ENCODE peak calls at places on chromosome 21, in ten cellular contexts. One of them, this sample, is unnamed.

GRCh38 chr21:33884361-33885157 is 31.0 kb downstream of the ATP5PO start:
- DNase-seq in lower leg skin: no peak
- DNase-seq in HepG2: no peak
- DNase-seq in ovary: no peak
- DNase-seq in right lobe of liver: no peak
- DNase-seq in stomach: no peak
- DNase-seq in NB4: no peak
- DNase-seq in heart left ventricle: no peak
- DNase-seq in GM12892: no peak
- DNase-seq in thyroid gland: no peak
- DNase-seq in this sample: no peak

GRCh38 chr21:41506526-41507520 is 1.1 kb downstream of the TMPRSS2 start:
- DNase-seq in lower leg skin: no peak
- DNase-seq in HepG2: no peak
- DNase-seq in ovary: no peak
- DNase-seq in right lobe of liver: peak
- DNase-seq in stomach: peak
- DNase-seq in NB4: no peak
- DNase-seq in heart left ventricle: no peak
- DNase-seq in GM12892: no peak
- DNase-seq in thyroid gland: peak
- DNase-seq in this sample: no peak

GRCh38 chr21:20882462-20883415 is 115.5 kb upstream of the NCAM2 start:
- DNase-seq in lower leg skin: no peak
- DNase-seq in HepG2: no peak
- DNase-seq in ovary: no peak
- DNase-seq in right lobe of liver: no peak
- DNase-seq in stomach: peak
- DNase-seq in NB4: peak
- DNase-seq in heart left ventricle: no peak
- DNase-seq in GM12892: no peak
- DNase-seq in thyroid gland: peak
- DNase-seq in this sample: no peak

GRCh38 chr21:42684109-42684916 is 30.9 kb downstream of the PDE9A start:
- DNase-seq in lower leg skin: no peak
- DNase-seq in HepG2: no peak
- DNase-seq in ovary: no peak
- DNase-seq in right lobe of liver: no peak
- DNase-seq in stomach: no peak
- DNase-seq in NB4: peak
- DNase-seq in heart left ventricle: no peak
- DNase-seq in GM12892: no peak
- DNase-seq in thyroid gland: no peak
- DNase-seq in this sample: no peak

GRCh38 chr21:16250282-16250681 is 520.5 kb downstream of the USP25 start:
- DNase-seq in lower leg skin: no peak
- DNase-seq in HepG2: no peak
- DNase-seq in ovary: no peak
- DNase-seq in right lobe of liver: no peak
- DNase-seq in stomach: no peak
- DNase-seq in NB4: no peak
- DNase-seq in heart left ventricle: no peak
- DNase-seq in GM12892: no peak
- DNase-seq in thyroid gland: peak
- DNase-seq in this sample: no peak

GRCh38 chr21:16841917-16842316 is 670.9 kb upstream of the CXADR start:
- DNase-seq in lower leg skin: no peak
- DNase-seq in HepG2: no peak
- DNase-seq in ovary: no peak
- DNase-seq in right lobe of liver: no peak
- DNase-seq in stomach: no peak
- DNase-seq in NB4: no peak
- DNase-seq in heart left ventricle: no peak
- DNase-seq in GM12892: no peak
- DNase-seq in thyroid gland: no peak
- DNase-seq in this sample: no peak

GRCh38 chr21:42231761-42232160 is 12.8 kb downstream of the ABCG1 start:
- DNase-seq in lower leg skin: no peak
- DNase-seq in HepG2: no peak
- DNase-seq in ovary: no peak
- DNase-seq in right lobe of liver: no peak
- DNase-seq in stomach: no peak
- DNase-seq in NB4: no peak
- DNase-seq in heart left ventricle: no peak
- DNase-seq in GM12892: no peak
- DNase-seq in thyroid gland: no peak
- DNase-seq in this sample: no peak

GRCh38 chr21:42974832-42975820 is 764 bp downstream of the PKNOX1 start:
- DNase-seq in lower leg skin: peak
- DNase-seq in HepG2: peak
- DNase-seq in ovary: peak
- DNase-seq in right lobe of liver: peak
- DNase-seq in stomach: peak
- DNase-seq in NB4: peak
- DNase-seq in heart left ventricle: peak
- DNase-seq in GM12892: peak
- DNase-seq in thyroid gland: peak
- DNase-seq in this sample: no peak

GRCh38 chr21:26801524-26801923 is 43.7 kb downstream of the ADAMTS1 start:
- DNase-seq in lower leg skin: no peak
- DNase-seq in HepG2: no peak
- DNase-seq in ovary: no peak
- DNase-seq in right lobe of liver: no peak
- DNase-seq in stomach: no peak
- DNase-seq in NB4: no peak
- DNase-seq in heart left ventricle: no peak
- DNase-seq in GM12892: no peak
- DNase-seq in thyroid gland: no peak
- DNase-seq in this sample: no peak

GRCh38 chr21:23968722-23969647 is 1638.3 kb downstream of the MRPL39 start:
- DNase-seq in lower leg skin: no peak
- DNase-seq in HepG2: no peak
- DNase-seq in ovary: no peak
- DNase-seq in right lobe of liver: peak
- DNase-seq in stomach: peak
- DNase-seq in NB4: peak
- DNase-seq in heart left ventricle: no peak
- DNase-seq in GM12892: no peak
- DNase-seq in thyroid gland: no peak
- DNase-seq in this sample: no peak

GRCh38 chr21:37557261-37557950 is 190.8 kb downstream of the DYRK1A start:
- DNase-seq in lower leg skin: no peak
- DNase-seq in HepG2: peak
- DNase-seq in ovary: no peak
- DNase-seq in right lobe of liver: no peak
- DNase-seq in stomach: no peak
- DNase-seq in NB4: no peak
- DNase-seq in heart left ventricle: no peak
- DNase-seq in GM12892: peak
- DNase-seq in thyroid gland: peak
- DNase-seq in this sample: no peak

GRCh38 chr21:31225713-31226112 is 118.3 kb downstream of the TIAM1 start:
- DNase-seq in lower leg skin: no peak
- DNase-seq in HepG2: no peak
- DNase-seq in ovary: no peak
- DNase-seq in right lobe of liver: no peak
- DNase-seq in stomach: no peak
- DNase-seq in NB4: no peak
- DNase-seq in heart left ventricle: no peak
- DNase-seq in GM12892: no peak
- DNase-seq in thyroid gland: no peak
- DNase-seq in this sample: no peak

GRCh38 chr21:35368326-35368725 is 319.2 kb upstream of the RUNX1 start:
- DNase-seq in lower leg skin: no peak
- DNase-seq in HepG2: no peak
- DNase-seq in ovary: no peak
- DNase-seq in right lobe of liver: no peak
- DNase-seq in stomach: no peak
- DNase-seq in NB4: no peak
- DNase-seq in heart left ventricle: no peak
- DNase-seq in GM12892: no peak
- DNase-seq in thyroid gland: no peak
- DNase-seq in this sample: no peak
- TF ChIP-seq POLR2A in lower leg skin: no peak
- TF ChIP-seq POLR2A in HepG2: no peak
- TF ChIP-seq POLR2A in ovary: no peak
- TF ChIP-seq POLR2A in right lobe of liver: no peak
- TF ChIP-seq POLR2A in stomach: no peak
- TF ChIP-seq POLR2A in NB4: no peak
- TF ChIP-seq POLR2A in heart left ventricle: no peak
- TF ChIP-seq POLR2A in GM12892: no peak
- TF ChIP-seq POLR2A in thyroid gland: no peak
- TF ChIP-seq POLR2A in this sample: no peak

GRCh38 chr21:32412998-32413504 is 545 bp downstream of the EVA1C start:
- DNase-seq in lower leg skin: peak
- DNase-seq in HepG2: no peak
- DNase-seq in ovary: peak
- DNase-seq in right lobe of liver: peak
- DNase-seq in stomach: peak
- DNase-seq in NB4: no peak
- DNase-seq in heart left ventricle: peak
- DNase-seq in GM12892: no peak
- DNase-seq in thyroid gland: peak
- DNase-seq in this sample: no peak

GRCh38 chr21:32413697-32414578 is 1.4 kb downstream of the EVA1C start:
- DNase-seq in lower leg skin: no peak
- DNase-seq in HepG2: no peak
- DNase-seq in ovary: peak
- DNase-seq in right lobe of liver: no peak
- DNase-seq in stomach: no peak
- DNase-seq in NB4: no peak
- DNase-seq in heart left ventricle: no peak
- DNase-seq in GM12892: no peak
- DNase-seq in thyroid gland: peak
- DNase-seq in this sample: no peak

GRCh38 chr21:32410916-32411315 is 1.6 kb upstream of the EVA1C start:
- DNase-seq in lower leg skin: no peak
- DNase-seq in HepG2: no peak
- DNase-seq in ovary: no peak
- DNase-seq in right lobe of liver: no peak
- DNase-seq in stomach: peak
- DNase-seq in NB4: no peak
- DNase-seq in heart left ventricle: peak
- DNase-seq in GM12892: no peak
- DNase-seq in thyroid gland: no peak
- DNase-seq in this sample: peak

GRCh38 chr21:32411366-32412161 is 942 bp upstream of the EVA1C start:
- DNase-seq in lower leg skin: peak
- DNase-seq in HepG2: no peak
- DNase-seq in ovary: peak
- DNase-seq in right lobe of liver: peak
- DNase-seq in stomach: peak
- DNase-seq in NB4: no peak
- DNase-seq in heart left ventricle: peak
- DNase-seq in GM12892: no peak
- DNase-seq in thyroid gland: peak
- DNase-seq in this sample: peak

DNA sequence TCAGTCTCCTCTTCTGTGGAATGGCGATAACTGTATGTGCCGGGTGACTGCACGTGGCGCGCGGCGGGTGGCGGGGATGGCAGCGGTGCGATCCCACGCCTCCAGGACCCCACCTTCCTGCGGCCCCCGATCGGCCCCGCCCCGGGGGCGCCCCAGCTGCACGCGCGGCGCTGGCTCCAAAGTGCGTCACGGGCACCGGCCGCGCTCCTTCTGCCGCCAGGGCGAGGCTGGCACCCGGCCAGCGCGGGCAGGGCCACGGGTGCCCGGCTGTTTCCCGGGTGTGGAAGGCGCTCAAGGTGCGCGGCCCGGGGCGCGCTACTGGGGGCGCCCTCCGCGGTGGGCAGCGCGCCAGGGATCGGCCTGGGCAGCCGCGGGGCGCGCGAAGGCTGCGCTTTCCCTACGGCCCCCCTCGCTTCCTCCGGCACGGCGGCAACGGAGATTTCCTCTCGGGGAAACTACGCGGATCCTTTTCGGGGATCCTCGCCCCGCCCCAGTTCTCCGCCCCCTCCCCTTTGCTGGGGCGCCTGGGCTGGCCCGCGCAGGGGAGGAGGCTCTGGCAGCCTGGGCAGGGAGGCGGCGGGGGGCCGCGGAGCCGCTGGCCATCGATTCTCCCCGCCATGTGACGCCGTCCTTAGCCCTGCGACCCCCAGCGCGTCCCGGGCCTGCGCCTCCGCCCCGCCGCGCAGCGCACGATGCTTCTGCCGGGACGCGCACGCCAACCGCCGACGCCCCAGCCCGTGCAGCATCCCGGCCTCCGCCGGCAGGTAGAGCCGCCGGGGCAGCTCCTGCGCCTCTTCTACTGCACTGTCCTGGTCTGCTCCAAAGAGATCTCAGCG is at the start of gene EVA1C:
- DNase-seq in lower leg skin: peak
- DNase-seq in HepG2: no peak
- DNase-seq in ovary: peak
- DNase-seq in right lobe of liver: peak
- DNase-seq in stomach: peak
- DNase-seq in NB4: no peak
- DNase-seq in heart left ventricle: peak
- DNase-seq in GM12892: no peak
- DNase-seq in thyroid gland: peak
- DNase-seq in this sample: peak
- TF ChIP-seq POLR2A in lower leg skin: peak
- TF ChIP-seq POLR2A in HepG2: no peak
- TF ChIP-seq POLR2A in ovary: peak
- TF ChIP-seq POLR2A in right lobe of liver: peak
- TF ChIP-seq POLR2A in stomach: no peak
- TF ChIP-seq POLR2A in NB4: no peak
- TF ChIP-seq POLR2A in heart left ventricle: no peak
- TF ChIP-seq POLR2A in GM12892: no peak
- TF ChIP-seq POLR2A in thyroid gland: no peak
- TF ChIP-seq POLR2A in this sample: no peak

DNA sequence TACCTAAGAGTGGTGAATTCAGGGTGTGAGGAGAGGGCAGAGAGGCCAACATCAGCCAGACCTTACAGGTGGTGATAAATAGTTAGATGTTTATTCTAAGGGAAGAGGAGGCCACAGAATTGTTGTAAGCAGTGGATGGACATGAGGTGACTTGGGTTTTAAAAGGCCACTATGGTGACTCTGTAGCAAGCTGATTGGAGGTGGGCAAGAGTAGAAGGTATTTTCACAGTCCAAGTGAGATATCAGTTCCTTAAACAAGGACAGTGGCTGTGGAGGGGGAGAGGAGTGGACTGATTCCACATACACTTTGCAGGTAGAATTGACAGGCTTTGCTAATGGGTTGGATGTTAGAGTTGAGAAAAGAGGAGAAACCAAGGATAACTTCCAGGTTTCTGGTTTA is 60.8 kb upstream of the CLDN14 start:
- DNase-seq in lower leg skin: no peak
- DNase-seq in HepG2: no peak
- DNase-seq in ovary: no peak
- DNase-seq in right lobe of liver: no peak
- DNase-seq in stomach: no peak
- DNase-seq in NB4: no peak
- DNase-seq in heart left ventricle: no peak
- DNase-seq in GM12892: no peak
- DNase-seq in thyroid gland: no peak
- DNase-seq in this sample: no peak
- TF ChIP-seq POLR2A in lower leg skin: no peak
- TF ChIP-seq POLR2A in HepG2: no peak
- TF ChIP-seq POLR2A in ovary: no peak
- TF ChIP-seq POLR2A in right lobe of liver: no peak
- TF ChIP-seq POLR2A in stomach: no peak
- TF ChIP-seq POLR2A in NB4: no peak
- TF ChIP-seq POLR2A in heart left ventricle: no peak
- TF ChIP-seq POLR2A in GM12892: peak
- TF ChIP-seq POLR2A in thyroid gland: no peak
- TF ChIP-seq POLR2A in this sample: no peak

GRCh38 chr21:39220150-39220549 is 36.9 kb upstream of the PSMG1 start:
- DNase-seq in lower leg skin: no peak
- DNase-seq in HepG2: no peak
- DNase-seq in ovary: no peak
- DNase-seq in right lobe of liver: no peak
- DNase-seq in stomach: no peak
- DNase-seq in NB4: no peak
- DNase-seq in heart left ventricle: no peak
- DNase-seq in GM12892: no peak
- DNase-seq in thyroid gland: no peak
- DNase-seq in this sample: no peak
- TF ChIP-seq POLR2A in lower leg skin: no peak
- TF ChIP-seq POLR2A in HepG2: no peak
- TF ChIP-seq POLR2A in ovary: no peak
- TF ChIP-seq POLR2A in right lobe of liver: no peak
- TF ChIP-seq POLR2A in stomach: no peak
- TF ChIP-seq POLR2A in NB4: no peak
- TF ChIP-seq POLR2A in heart left ventricle: no peak
- TF ChIP-seq POLR2A in GM12892: no peak
- TF ChIP-seq POLR2A in thyroid gland: no peak
- TF ChIP-seq POLR2A in this sample: no peak

This sample was measured in suprapubic skin.